ENCODE peak calls at places on chromosomes 6 and 20, in four cellular contexts. T is activated naive CD4-positive, alpha-beta T cell; Y is lower lobe of right lung; S is Peyer's patch. A is an unnamed sample.

GRCh38 chr6:131765081-131765852 is 42.6 kb upstream of the ENPP1 start:
- DNase-seq in T (no peak), Y (no peak), S (no peak), A (no peak)

GRCh38 chr6:154539593-154540269 is 29.2 kb upstream of the CNKSR3 start:
- DNase-seq in T (no peak), Y (no peak), S (no peak), A (no peak)

GRCh38 chr6:27650620-27651370 is 177.9 kb upstream of the ZNF184 start:
- DNase-seq in T (no peak), Y (no peak), S (no peak), A (no peak)

GRCh38 chr6:74720923-74721322 is 484.9 kb downstream of the COL12A1 start:
- DNase-seq in T (no peak), Y (no peak), S (no peak), A (no peak)

GRCh38 chr20:36181934-36182603 is 27.5 kb downstream of the EPB41L1 start:
- DNase-seq in T (no peak), Y (no peak), S (no peak), A (no peak)

GRCh38 chr6:125793280-125793679 is 2.5 kb downstream of the NCOA7 start:
- DNase-seq in T (no peak), Y (no peak), S (no peak), A (no peak)

GRCh38 chr6:25442898-25443297 is 163.7 kb downstream of the CARMIL1 start:
- DNase-seq in T (no peak), Y (no peak), S (no peak), A (no peak)

GRCh38 chr6:92281571-92282076 is 1137.7 kb downstream of the EPHA7 start:
- DNase-seq in T (no peak), Y (no peak), S (no peak), A (no peak)

GRCh38 chr20:15144911-15145310 is 807.5 kb upstream of the FLRT3 start:
- DNase-seq in T (no peak), Y (no peak), S (no peak), A (peak; percentile 49)

GRCh38 chr6:129744201-129744879 is 34.4 kb upstream of the ARHGAP18 start:
- DNase-seq in T (no peak), Y (no peak), S (no peak), A (no peak)

GRCh38 chr20:20547221-20547875 is 165.1 kb downstream of the RALGAPA2 start:
- DNase-seq in T (no peak), Y (no peak), S (peak; percentile 58), A (no peak)

GRCh38 chr6:32845381-32845884 is 1.6 kb upstream of the PSMB8 start:
- DNase-seq in T (no peak), Y (no peak), S (peak; percentile 77), A (no peak)

GRCh38 chr6:170086639-170087420 is 204.0 kb downstream of the DLL1 start:
- DNase-seq in T (no peak), Y (peak; percentile 37), S (peak; percentile 45), A (peak; percentile 23)

GRCh38 chr6:155455766-155456165 is at the start of gene NOX3:
- DNase-seq in T (no peak), Y (no peak), S (no peak), A (no peak)

GRCh38 chr20:21609981-21610380 is 95.5 kb upstream of the PAX1 start:
- DNase-seq in T (no peak), Y (no peak), S (no peak), A (no peak)

A was measured in stomach.